ENCODE peak calls at places on chromosomes 3 and 15, in four cellular contexts. S, P, D and J are unnamed samples.

GRCh38 chr15:77456746-77457618 is 36.3 kb downstream of the HMG20A start:
- DNase-seq in S (no peak), P (no peak), D (no peak), J (no peak)

GRCh38 chr15:59595434-59595915 is 16.1 kb upstream of the GCNT3 start:
- DNase-seq in S (no peak), P (no peak), D (no peak), J (no peak)

GRCh38 chr15:48806151-48806550 is 4.7 kb downstream of the CEP152 start:
- DNase-seq in S (no peak), P (no peak), D (no peak), J (no peak)

GRCh38 chr3:71916747-71917369 is 131.9 kb upstream of the PROK2 start:
- DNase-seq in S (no peak), P (no peak), D (no peak), J (no peak)

GRCh38 chr15:98025237-98025636 is 64.7 kb downstream of the ARRDC4 start:
- DNase-seq in S (no peak), P (no peak), D (no peak), J (no peak)

GRCh38 chr3:85355572-85355971 is 396.8 kb downstream of the CADM2 start:
- DNase-seq in S (no peak), P (no peak), D (no peak), J (no peak)

GRCh38 chr3:133578548-133579191 is 5.2 kb downstream of the CDV3 start:
- DNase-seq in S (no peak), P (peak), D (no peak), J (no peak)

GRCh38 chr3:52249683-52250082 is 4.1 kb downstream of the PPM1M start:
- DNase-seq in S (no peak), P (no peak), D (no peak), J (no peak)

GRCh38 chr3:31754575-31755278 is 222.0 kb downstream of the STT3B start:
- DNase-seq in S (no peak), P (no peak), D (no peak), J (no peak)

GRCh38 chr3:66153961-66154923 is 66.6 kb upstream of the SLC25A26 start:
- DNase-seq in S (peak), P (no peak), D (no peak), J (no peak)